ENCODE peak calls at places on chromosomes 3 and 15, in six cellular contexts. V is GM23338, H is GM12878, K is tibial artery, A is fibroblast of the aortic adventitia, T is type B pancreatic cell. U is an unnamed sample.

GRCh38 chr3:191397771-191398170 is 63.2 kb upstream of the PYDC2 start:
- DNase-seq in V (peak; percentile 9), H (no peak), K (no peak), A (no peak), T (no peak), U (no peak)

GRCh38 chr3:106333911-106334618 is 465.3 kb upstream of the CBLB start:
- DNase-seq in V (no peak), H (no peak), K (no peak), A (peak; percentile 59), T (no peak), U (no peak)

GRCh38 chr3:192933259-192933658 is 15.6 kb upstream of the MB21D2 start:
- DNase-seq in V (no peak), H (no peak), K (no peak), A (no peak), T (no peak), U (no peak)

GRCh38 chr3:122918576-122919290 is 108.8 kb downstream of the SEMA5B start:
- DNase-seq in V (no peak), H (no peak), K (no peak), A (peak; percentile 37), T (no peak), U (no peak)

GRCh38 chr3:165196577-165197561 is 685 bp upstream of the SLITRK3 start:
- DNase-seq in V (peak; percentile 55), H (no peak), K (peak; percentile 51), A (peak; percentile 3), T (no peak), U (peak; percentile 16)

GRCh38 chr3:45280227-45280626 is 54.1 kb upstream of the TMEM158 start:
- DNase-seq in V (no peak), H (no peak), K (no peak), A (no peak), T (no peak), U (no peak)

GRCh38 chr3:186432189-186432588 is 70.2 kb upstream of the DGKG start:
- DNase-seq in V (no peak), H (no peak), K (no peak), A (no peak), T (no peak), U (no peak)

GRCh38 chr3:12662593-12663310 is 1.2 kb downstream of the RAF1 start:
- DNase-seq in V (peak; percentile 64), H (no peak), K (peak; percentile 66), A (peak; percentile 42), T (no peak), U (no peak)

GRCh38 chr3:195859061-195859845 is 47.5 kb upstream of the MUC4 start:
- DNase-seq in V (peak; percentile 89), H (no peak), K (peak; percentile 84), A (peak; percentile 75), T (no peak), U (peak; percentile 84)

GRCh38 chr15:69433831-69434230 is 18.8 kb upstream of the RPLP1 start:
- DNase-seq in V (no peak), H (no peak), K (no peak), A (no peak), T (no peak), U (no peak)

GRCh38 chr15:87362531-87362930 is 894.0 kb downstream of the NTRK3 start:
- DNase-seq in V (no peak), H (no peak), K (no peak), A (no peak), T (no peak), U (no peak)

GRCh38 chr3:172038823-172039222 is 555 bp upstream of the FNDC3B start:
- DNase-seq in V (peak; percentile 28), H (no peak), K (no peak), A (peak; percentile 70), T (no peak), U (no peak)

GRCh38 chr3:140953028-140953960 is 11.7 kb downstream of the SLC25A36 start:
- DNase-seq in V (no peak), H (no peak), K (no peak), A (peak; percentile 49), T (no peak), U (no peak)

GRCh38 chr3:10518506-10519150 is 13.2 kb upstream of the ATP2B2 start:
- DNase-seq in V (no peak), H (no peak), K (no peak), A (peak; percentile 10), T (peak; percentile 58), U (no peak)

GRCh38 chr3:39052613-39053012 is 797 bp downstream of the WDR48 start:
- DNase-seq in V (peak; percentile 8), H (no peak), K (no peak), A (no peak), T (no peak), U (no peak)

GRCh38 chr3:13268120-13268519 is 152.0 kb downstream of the NUP210 start:
- DNase-seq in V (no peak), H (no peak), K (no peak), A (no peak), T (no peak), U (no peak)

GRCh38 chr3:10524270-10524669 is 18.9 kb upstream of the ATP2B2 start:
- DNase-seq in V (no peak), H (no peak), K (no peak), A (no peak), T (no peak), U (no peak)

GRCh38 chr3:184261270-184262165 is at the start of gene CAMK2N2:
- DNase-seq in V (peak; percentile 83), H (no peak), K (peak; percentile 69), A (peak; percentile 18), T (no peak), U (peak; percentile 80)

GRCh38 chr15:101621961-101622360 is 30.2 kb downstream of the TM2D3 start:
- DNase-seq in V (no peak), H (no peak), K (no peak), A (no peak), T (no peak), U (no peak)

GRCh38 chr3:127822836-127823589 is 698 bp upstream of the MGLL start:
- DNase-seq in V (peak; percentile 30), H (no peak), K (peak; percentile 89), A (peak; percentile 17), T (no peak), U (peak; percentile 62)

GRCh38 chr3:160162440-160162839 is 62.8 kb upstream of the C3orf80 start:
- DNase-seq in V (peak; percentile 93), H (no peak), K (no peak), A (no peak), T (no peak), U (no peak)

GRCh38 chr3:89113887-89114840 is 6.7 kb downstream of the EPHA3 start:
- DNase-seq in V (peak; percentile 93), H (no peak), K (peak; percentile 76), A (peak; percentile 38), T (peak; percentile 84), U (peak; percentile 34)

GRCh38 chr3:33061782-33062181 is 35.2 kb downstream of the GLB1 start:
- DNase-seq in V (no peak), H (no peak), K (no peak), A (peak; percentile 67), T (no peak), U (no peak)

GRCh38 chr15:87021771-87022170 is 942.1 kb downstream of the AGBL1 start:
- DNase-seq in V (no peak), H (no peak), K (no peak), A (peak; percentile 54), T (no peak), U (no peak)

GRCh38 chr3:113664523-113665094 is 31.8 kb downstream of the USF3 start:
- DNase-seq in V (no peak), H (no peak), K (no peak), A (no peak), T (no peak), U (no peak)

GRCh38 chr3:133490468-133491351 is 82.8 kb upstream of the CDV3 start:
- DNase-seq in V (no peak), H (peak; percentile 76), K (no peak), A (no peak), T (no peak), U (peak; percentile 83)

GRCh38 chr3:86731501-86731901 is 259.4 kb downstream of the VGLL3 start:
- DNase-seq in V (no peak), H (no peak), K (peak; percentile 54), A (no peak), T (no peak), U (no peak)

GRCh38 chr3:31254483-31254882 is 278.2 kb upstream of the STT3B start:
- DNase-seq in V (no peak), H (no peak), K (no peak), A (no peak), T (no peak), U (no peak)

GRCh38 chr15:72340366-72340765 is 20.4 kb upstream of the CELF6 start:
- DNase-seq in V (no peak), H (no peak), K (no peak), A (peak; percentile 37), T (no peak), U (no peak)

GRCh38 chr15:83734487-83734886 is 80.6 kb downstream of the ADAMTSL3 start:
- DNase-seq in V (peak; percentile 53), H (no peak), K (no peak), A (no peak), T (no peak), U (no peak)
- TF ChIP-seq CTCF in V (peak; percentile 65), H (peak; percentile 34), K (no peak), A (peak; percentile 16), T (no peak), U (peak; percentile 55)

GRCh38 chr3:9400626-9401025 is 3.2 kb downstream of the SETD5 start:
- DNase-seq in V (peak; percentile 62), H (no peak), K (no peak), A (no peak), T (no peak), U (no peak)

GRCh38 chr3:9397911-9398714 is 698 bp downstream of the SETD5 start:
- DNase-seq in V (peak; percentile 63), H (no peak), K (peak; percentile 79), A (peak; percentile 57), T (no peak), U (peak; percentile 24)

GRCh38 chr3:9401986-9402385 is 4.6 kb downstream of the SETD5 start:
- DNase-seq in V (no peak), H (no peak), K (no peak), A (no peak), T (no peak), U (no peak)

GRCh38 chr3:9398715-9399708 is 1.6 kb downstream of the SETD5 start:
- DNase-seq in V (peak; percentile 80), H (no peak), K (no peak), A (peak; percentile 51), T (no peak), U (peak; percentile 34)

GRCh38 chr3:9399746-9400145 is 2.3 kb downstream of the SETD5 start:
- DNase-seq in V (peak; percentile 88), H (no peak), K (peak; percentile 91), A (peak; percentile 95), T (no peak), U (peak; percentile 18)
- TF ChIP-seq CTCF in V (no peak), H (no peak), K (no peak), A (peak; percentile 31), T (no peak), U (no peak)

DNA sequence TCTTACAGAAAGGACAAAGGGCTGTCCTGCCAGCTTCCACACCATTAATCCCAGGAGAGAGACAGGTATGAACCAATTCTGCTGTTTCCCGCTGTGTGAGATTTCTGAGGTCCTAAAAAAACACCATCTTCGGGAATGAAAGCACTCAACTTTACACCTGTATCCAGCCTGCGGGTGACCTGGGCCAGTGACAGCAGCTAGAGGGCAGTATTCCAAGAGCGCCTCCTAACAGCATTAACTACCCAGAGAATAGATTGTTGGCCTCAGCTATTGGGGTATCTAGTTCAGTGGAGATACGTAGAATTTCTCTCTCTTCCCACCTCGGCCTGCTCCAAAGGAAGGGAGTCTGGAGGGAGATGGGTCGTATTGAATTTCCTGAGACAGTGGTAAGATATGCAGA is 55.1 kb downstream of the WDR76 start:
- DNase-seq in V (peak; percentile 82), H (no peak), K (no peak), A (no peak), T (no peak), U (no peak)
- TF ChIP-seq CTCF in V (peak; percentile 96), H (peak; percentile 43), K (no peak), A (peak; percentile 32), T (peak; percentile 59), U (peak; percentile 35)

GRCh38 chr3:70539908-70540307 is 227.5 kb upstream of the MDFIC2 start:
- DNase-seq in V (no peak), H (no peak), K (no peak), A (no peak), T (no peak), U (no peak)
- TF ChIP-seq CTCF in V (peak; percentile 50), H (peak; percentile 36), K (no peak), A (no peak), T (peak; percentile 41), U (peak; percentile 4)

U was measured in GM10248.